ENCODE peak calls at places on chromosomes 3 and 15, in four cellular contexts. F is CD4-positive, alpha-beta T cell; A is neural progenitor cell; U is tibial artery. H is an unnamed sample. For H3K27me3, the result is how much of the 10 kb centered on the place peaks cover.

GRCh38 chr15:96058103-96058851 is 272.2 kb upstream of the NR2F2 start:
- DNase-seq in F (no peak), A (no peak), U (no peak), H (no peak)

GRCh38 chr15:99755692-99756409 is 22.6 kb upstream of the LYSMD4 start:
- DNase-seq in F (no peak), A (peak), U (no peak), H (no peak)

GRCh38 chr3:107957506-107957905 is 133.3 kb downstream of the CD47 start:
- DNase-seq in F (no peak), A (no peak), U (no peak), H (no peak)

GRCh38 chr15:75646944-75647364 is 758 bp upstream of the SNX33 start:
- DNase-seq in F (no peak), A (peak), U (no peak), H (no peak)

GRCh38 chr3:184059424-184059823 is 6.6 kb downstream of the HTR3C start:
- DNase-seq in F (no peak), A (no peak), U (no peak), H (no peak)

GRCh38 chr3:19907523-19907922 is 26.5 kb downstream of the EFHB start:
- DNase-seq in F (no peak), A (no peak), U (no peak), H (no peak)

GRCh38 chr15:68145706-68146105 is 59.4 kb downstream of the CALML4 start:
- DNase-seq in F (no peak), A (no peak), U (no peak), H (no peak)

GRCh38 chr3:72818092-72818721 is 30.0 kb downstream of the SHQ1 start:
- DNase-seq in F (no peak), A (peak), U (no peak), H (no peak)

GRCh38 chr15:40787344-40787841 is 17.6 kb downstream of the C15orf62 start:
- DNase-seq in F (peak), A (no peak), U (no peak), H (no peak)

DNA sequence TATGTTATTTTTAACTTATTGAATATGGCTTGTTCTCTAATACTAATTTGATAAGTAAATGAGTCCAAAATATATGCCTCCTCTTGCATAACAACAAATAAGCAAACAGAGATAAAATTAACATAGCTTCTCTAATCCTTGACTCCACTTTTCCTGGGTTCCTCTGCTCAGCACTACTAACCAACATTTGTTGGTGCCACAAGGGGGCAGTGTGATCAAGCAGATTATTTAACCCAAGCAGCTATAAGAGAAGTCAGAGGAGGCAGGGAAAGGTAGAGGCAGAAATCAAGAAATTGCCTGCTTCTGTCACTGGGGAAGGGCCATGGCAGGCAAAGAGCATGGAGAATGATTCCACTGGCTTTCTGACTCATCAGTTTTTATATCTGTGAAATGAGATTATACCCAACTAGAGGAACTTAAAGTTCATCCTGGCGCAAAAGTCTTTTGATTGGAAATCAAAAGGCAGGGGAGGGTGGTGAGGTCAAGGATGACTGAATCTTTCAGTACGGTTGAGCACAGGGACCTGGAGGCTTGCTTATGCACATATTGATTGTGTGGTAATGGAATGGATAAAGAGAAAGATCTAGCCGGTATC is 152.2 kb downstream of the IGSF11 start:
- DNase-seq in F (peak), A (peak), U (peak), H (no peak)
- H3K27me3 ChIP-seq in F (under half), A (under half), U (under half), H (under half)

GRCh38 chr15:51334011-51334426 is 4.4 kb downstream of the CYP19A1 start:
- DNase-seq in F (no peak), A (no peak), U (no peak), H (no peak)

GRCh38 chr15:51333571-51333970 is 4.8 kb downstream of the CYP19A1 start:
- DNase-seq in F (no peak), A (no peak), U (no peak), H (no peak)

GRCh38 chr15:51335087-51335486 is 3.3 kb downstream of the CYP19A1 start:
- DNase-seq in F (no peak), A (no peak), U (no peak), H (no peak)

GRCh38 chr15:51335538-51335961 is 2.8 kb downstream of the CYP19A1 start:
- DNase-seq in F (no peak), A (no peak), U (no peak), H (no peak)

DNA sequence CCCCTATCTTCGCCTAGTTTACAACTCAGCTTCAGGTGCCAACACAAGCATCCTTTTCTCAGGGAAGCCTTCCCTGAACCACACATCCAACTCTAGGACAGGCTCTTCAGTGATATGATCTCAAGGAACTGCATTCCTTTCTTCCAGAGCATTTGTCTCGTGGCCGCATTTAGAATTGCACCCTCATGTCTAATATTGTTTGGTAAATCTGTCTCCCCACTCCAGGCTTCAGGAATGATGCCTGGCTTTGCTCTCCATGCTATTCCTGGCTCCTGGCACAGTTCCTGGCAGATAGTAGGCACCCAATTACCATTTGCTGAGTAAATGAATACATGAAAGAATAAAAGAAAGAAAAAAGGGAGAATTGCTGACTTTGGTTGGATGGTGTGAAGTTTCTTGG is 2.4 kb downstream of the CYP19A1 start:
- DNase-seq in F (no peak), A (no peak), U (no peak), H (no peak)
- H3K27ac ChIP-seq in F (no peak), A (no peak), U (peak), H (peak)

GRCh38 chr3:11662392-11662990 is 18.8 kb upstream of the VGLL4 start:
- DNase-seq in F (no peak), A (no peak), U (no peak), H (no peak)
- TF ChIP-seq CTCF in F (no peak), A (peak), U (peak), H (no peak)

GRCh38 chr3:45795509-45795881 is 841 bp downstream of the SLC6A20 start:
- DNase-seq in F (no peak), A (peak), U (no peak), H (no peak)
- H3K27me3 ChIP-seq in F (under half), A (half or more), U (half or more), H (half or more)

H was measured in heart right ventricle.